ENCODE peak calls at places on chromosome 11, in five cellular contexts. X, J, G, Z and K are unnamed samples. For H4K20me1, the result is how much of the 10 kb centered on the place peaks cover.

GRCh38 chr11:65551572-65552398 is 6.4 kb downstream of the LTBP3 start:
- DNase-seq in X (peak), J (peak), G (peak), Z (peak), K (peak)

GRCh38 chr11:95556342-95557151 is 233.0 kb downstream of the FAM76B start:
- DNase-seq in X (no peak), J (peak), G (no peak), Z (no peak), K (no peak)

GRCh38 chr11:74380746-74381439 is 17.3 kb downstream of the PGM2L1 start:
- DNase-seq in X (no peak), J (peak), G (no peak), Z (no peak), K (peak)

GRCh38 chr11:60422609-60423008 is 6.8 kb upstream of the MS4A5 start:
- DNase-seq in X (no peak), J (no peak), G (no peak), Z (no peak), K (no peak)

GRCh38 chr11:82818399-82819043 is 81.7 kb downstream of the PRCP start:
- DNase-seq in X (no peak), J (peak), G (no peak), Z (no peak), K (no peak)

GRCh38 chr11:63845911-63846310 is 7.0 kb downstream of the MARK2 start:
- DNase-seq in X (no peak), J (peak), G (no peak), Z (no peak), K (no peak)

GRCh38 chr11:292211-293121 is 3.5 kb downstream of the PGGHG start:
- DNase-seq in X (no peak), J (no peak), G (no peak), Z (no peak), K (no peak)

GRCh38 chr11:65204646-65205601 is 23.2 kb downstream of the CAPN1 start:
- DNase-seq in X (peak), J (peak), G (peak), Z (no peak), K (peak)

GRCh38 chr11:124429599-124429998 is 4.9 kb upstream of the OR8B4 start:
- DNase-seq in X (no peak), J (no peak), G (no peak), Z (no peak), K (no peak)

GRCh38 chr11:40689823-40690222 is 769.6 kb downstream of the LRRC4C start:
- DNase-seq in X (no peak), J (no peak), G (no peak), Z (no peak), K (no peak)

GRCh38 chr11:12140186-12140938 is 30.0 kb downstream of the MICAL2 start:
- DNase-seq in X (no peak), J (no peak), G (no peak), Z (no peak), K (no peak)

GRCh38 chr11:108551653-108552462 is 41.7 kb downstream of the EXPH5 start:
- DNase-seq in X (no peak), J (no peak), G (no peak), Z (peak), K (no peak)

GRCh38 chr11:79018371-79018849 is 422.4 kb downstream of the TENM4 start:
- DNase-seq in X (no peak), J (peak), G (no peak), Z (no peak), K (peak)

GRCh38 chr11:115144014-115144413 is 360.2 kb downstream of the CADM1 start:
- DNase-seq in X (no peak), J (no peak), G (no peak), Z (no peak), K (no peak)

GRCh38 chr11:3382613-3383275 is 3.8 kb upstream of the ZNF195 start:
- DNase-seq in X (no peak), J (no peak), G (no peak), Z (no peak), K (no peak)

GRCh38 chr11:95093548-95093947 is 3.9 kb downstream of the ENDOD1 start:
- DNase-seq in X (no peak), J (no peak), G (no peak), Z (no peak), K (no peak)

GRCh38 chr11:2717561-2717960 is 17.8 kb upstream of the KCNQ1OT1 start:
- DNase-seq in X (no peak), J (no peak), G (no peak), Z (no peak), K (no peak)

GRCh38 chr11:75472081-75472732 is 39.2 kb upstream of the KLHL35 start:
- DNase-seq in X (no peak), J (no peak), G (no peak), Z (no peak), K (no peak)

GRCh38 chr11:102453286-102453797 is 777 bp upstream of the TMEM123 start:
- DNase-seq in X (peak), J (peak), G (no peak), Z (no peak), K (peak)

DNA sequence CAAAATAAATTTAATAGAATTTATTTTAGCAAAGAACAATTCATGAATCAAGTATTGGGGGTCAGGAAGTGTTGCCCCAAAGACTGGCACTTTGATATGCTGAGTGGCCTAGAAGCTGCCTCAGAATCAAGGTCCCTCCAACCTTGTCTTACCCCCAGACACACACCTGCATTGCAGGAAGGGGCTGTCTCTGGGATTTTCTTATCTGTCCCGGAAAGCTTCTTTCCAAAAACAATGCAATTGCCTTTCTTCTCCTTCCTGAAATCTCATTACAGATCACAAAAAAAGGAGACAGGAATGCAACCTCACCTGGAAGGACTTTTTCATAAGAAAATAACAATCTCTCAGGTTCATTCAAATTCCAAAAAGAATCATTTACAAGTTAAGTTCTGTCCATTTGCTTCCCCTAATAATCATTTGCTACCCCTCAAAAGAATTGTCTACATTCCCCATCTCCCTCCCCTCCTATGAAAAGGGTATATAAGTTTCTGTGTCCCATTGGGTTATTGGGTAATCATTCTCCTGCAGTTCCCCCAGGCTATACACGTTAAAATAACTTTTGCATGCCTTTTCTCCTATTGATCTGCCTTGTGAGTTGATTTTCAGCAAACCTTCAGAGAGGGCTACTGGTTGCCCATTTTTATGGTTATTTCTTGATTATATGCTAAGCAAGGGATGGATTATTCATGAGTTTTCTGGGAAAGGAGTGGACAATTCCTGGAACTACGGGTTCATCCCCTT is 21.3 kb downstream of the OR10A6 start:
- DNase-seq in X (no peak), J (no peak), G (no peak), Z (no peak), K (peak)
- H3K4me2 ChIP-seq in X (no peak), J (no peak), G (no peak), Z (no peak), K (no peak)

DNA sequence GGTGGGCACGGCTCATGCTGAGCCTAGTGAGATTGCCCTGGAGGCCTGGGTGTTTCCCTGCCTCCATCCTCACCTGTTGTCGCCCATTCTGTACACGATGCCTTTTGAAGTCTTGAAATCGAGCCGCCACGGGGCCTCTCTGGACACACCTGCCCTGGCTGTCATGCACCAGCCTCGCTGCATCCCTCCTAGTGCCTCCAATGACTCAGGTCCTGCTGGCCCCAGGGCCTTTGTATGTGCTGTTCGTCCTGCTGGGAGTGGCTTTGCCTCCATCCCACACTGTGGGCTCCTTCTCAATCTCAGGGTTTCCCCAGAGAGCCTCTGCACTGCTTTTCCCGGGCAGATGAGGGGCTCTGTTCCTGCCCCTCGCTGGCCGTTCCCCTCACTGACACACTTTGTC is 8.9 kb upstream of the MYEOV start:
- DNase-seq in X (no peak), J (no peak), G (no peak), Z (no peak), K (no peak)
- H2AFZ ChIP-seq in X (no peak), J (no peak), G (no peak), Z (no peak), K (no peak)

DNA sequence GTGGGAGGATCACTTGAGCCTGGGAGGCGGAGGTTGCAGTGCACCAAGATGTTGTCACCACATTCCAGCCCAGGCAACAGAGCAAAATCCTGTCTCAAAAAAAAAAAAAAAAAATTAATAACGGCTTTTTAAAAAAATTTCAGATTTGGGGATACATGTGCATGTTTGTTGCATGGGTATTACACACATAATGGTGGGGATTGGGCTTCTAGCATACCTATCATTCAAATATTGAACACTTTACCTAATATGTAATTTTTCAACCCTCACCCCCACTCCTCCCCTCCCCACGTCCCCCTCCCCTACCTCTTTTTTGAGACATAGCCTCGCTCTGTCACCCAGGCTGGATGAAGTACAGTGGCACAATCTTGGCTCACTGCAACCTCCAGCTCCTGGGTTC is 40.1 kb downstream of the ABTB2 start:
- DNase-seq in X (no peak), J (no peak), G (no peak), Z (no peak), K (no peak)
- H4K20me1 ChIP-seq in X (under half), J (under half), G (under half), Z (under half), K (under half)

GRCh38 chr11:69748637-69749036 is 26.5 kb downstream of the FGF4 start:
- DNase-seq in X (no peak), J (no peak), G (no peak), Z (no peak), K (no peak)

GRCh38 chr11:69746140-69746539 is 29.0 kb downstream of the FGF4 start:
- DNase-seq in X (no peak), J (no peak), G (no peak), Z (no peak), K (no peak)

GRCh38 chr11:69745201-69745600 is 29.9 kb downstream of the FGF4 start:
- DNase-seq in X (no peak), J (no peak), G (no peak), Z (no peak), K (no peak)

GRCh38 chr11:69746780-69747742 is 28.1 kb downstream of the FGF4 start:
- DNase-seq in X (no peak), J (peak), G (no peak), Z (no peak), K (no peak)

GRCh38 chr11:69744435-69744834 is 30.7 kb downstream of the FGF4 start:
- DNase-seq in X (peak), J (peak), G (no peak), Z (no peak), K (peak)
- H3K4me2 ChIP-seq in X (no peak), J (no peak), G (no peak), Z (peak), K (peak)

GRCh38 chr11:47991266-47991830 is 11.0 kb downstream of the PTPRJ start:
- DNase-seq in X (peak), J (peak), G (no peak), Z (no peak), K (peak)
- H2AFZ ChIP-seq in X (no peak), J (peak), G (no peak), Z (no peak), K (peak)

GRCh38 chr11:114079406-114080072 is 20.0 kb downstream of the ZBTB16 start:
- DNase-seq in X (no peak), J (no peak), G (no peak), Z (no peak), K (no peak)
- H4K20me1 ChIP-seq in X (under half), J (under half), G (under half), Z (under half), K (under half)

GRCh38 chr11:69771466-69771865 is 3.7 kb downstream of the FGF4 start:
- DNase-seq in X (no peak), J (no peak), G (no peak), Z (no peak), K (no peak)

GRCh38 chr11:69773626-69774353 is 1.4 kb downstream of the FGF4 start:
- DNase-seq in X (no peak), J (no peak), G (no peak), Z (no peak), K (no peak)

GRCh38 chr11:69772646-69773045 is 2.5 kb downstream of the FGF4 start:
- DNase-seq in X (no peak), J (no peak), G (no peak), Z (no peak), K (no peak)

GRCh38 chr11:69775163-69775755 is at the start of gene FGF4:
- DNase-seq in X (peak), J (no peak), G (no peak), Z (no peak), K (no peak)

DNA sequence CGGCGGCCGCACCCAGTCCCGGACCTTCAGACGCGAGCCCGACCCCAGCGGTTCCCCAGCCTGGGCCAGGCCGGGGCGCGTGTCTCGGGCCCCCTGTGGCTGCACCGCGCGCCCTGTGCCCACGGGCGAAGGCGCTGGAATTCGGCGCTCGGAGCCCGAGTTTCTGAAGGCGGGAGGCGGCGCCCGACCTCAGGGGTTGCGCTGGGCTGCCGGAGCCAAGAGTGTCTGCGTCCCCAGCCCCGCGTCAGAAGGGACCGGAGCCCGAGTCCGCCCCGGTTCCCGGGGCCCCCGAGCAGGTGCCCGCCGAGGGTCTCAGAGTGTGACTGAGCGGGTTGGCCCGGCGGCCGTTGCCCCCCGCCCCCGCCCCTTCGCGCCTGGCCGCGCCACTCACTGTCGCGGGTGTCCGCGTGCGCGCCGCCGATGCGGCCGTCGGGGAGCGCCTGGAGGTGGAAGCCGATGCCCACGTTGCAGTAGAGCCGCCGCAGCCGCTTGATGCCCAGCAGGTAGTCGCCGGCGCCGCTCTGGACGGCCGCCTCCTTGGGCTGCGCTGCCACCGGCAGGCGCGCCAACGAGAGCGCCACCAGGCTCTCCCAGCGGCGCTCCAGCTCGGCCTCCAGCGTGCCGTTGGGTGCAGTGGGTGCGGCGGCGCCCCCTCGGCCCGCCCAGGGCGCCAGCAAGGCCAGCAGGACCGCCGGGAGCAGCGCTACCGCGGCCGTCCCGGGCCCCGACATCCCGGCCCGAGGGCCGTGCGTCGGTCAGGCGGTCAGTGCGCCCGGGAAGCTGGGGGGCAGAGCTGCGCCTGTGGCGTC is 583 bp downstream of the FGF4 start:
- DNase-seq in X (no peak), J (no peak), G (no peak), Z (no peak), K (no peak)
- H3K4me2 ChIP-seq in X (peak), J (peak), G (no peak), Z (no peak), K (no peak)

GRCh38 chr11:35335226-35335625 is 84.1 kb downstream of the SLC1A2 start:
- DNase-seq in X (no peak), J (no peak), G (no peak), Z (no peak), K (no peak)

GRCh38 chr11:35337919-35338316 is 81.4 kb downstream of the SLC1A2 start:
- DNase-seq in X (no peak), J (no peak), G (no peak), Z (no peak), K (peak)

GRCh38 chr11:35340101-35340500 is 79.3 kb downstream of the SLC1A2 start:
- DNase-seq in X (no peak), J (no peak), G (no peak), Z (no peak), K (no peak)

GRCh38 chr11:35338928-35339327 is 80.4 kb downstream of the SLC1A2 start:
- DNase-seq in X (no peak), J (no peak), G (no peak), Z (no peak), K (no peak)

DNA sequence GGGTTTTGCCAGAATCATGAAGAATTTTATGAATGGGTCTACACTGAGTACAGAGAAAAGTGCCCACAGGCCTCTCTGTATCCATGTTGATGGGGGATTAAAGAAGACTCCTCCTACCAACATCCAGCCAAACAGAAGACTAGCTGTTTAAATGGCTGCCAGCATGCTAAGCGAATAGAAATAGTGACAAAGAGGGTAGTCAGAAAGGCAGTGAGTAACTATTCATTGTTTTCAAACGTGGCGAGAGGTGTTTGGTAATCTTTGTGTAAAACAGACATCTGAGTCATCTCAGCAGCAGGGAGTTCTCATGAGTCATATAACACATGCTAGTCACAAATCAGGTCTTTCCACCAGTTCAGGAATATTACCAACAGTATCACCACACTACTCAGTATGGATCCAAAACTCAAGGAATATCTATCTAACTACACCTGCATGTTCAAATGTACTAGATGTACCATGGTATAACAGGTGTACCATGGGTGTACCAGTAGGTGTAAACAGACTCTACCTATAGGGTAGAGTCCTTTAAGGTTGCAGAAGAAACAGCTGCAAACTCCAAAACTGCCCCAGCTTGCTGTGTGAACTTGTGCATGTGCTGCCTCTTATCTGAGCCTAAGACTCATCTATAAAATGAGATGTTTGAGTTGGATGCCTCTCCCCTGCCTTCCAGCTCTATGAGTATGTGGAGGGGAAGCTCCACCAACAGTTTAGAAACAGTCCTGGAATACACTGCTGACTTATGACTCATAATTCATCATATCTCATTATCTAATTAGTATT is 82.0 kb downstream of the SLC1A2 start:
- DNase-seq in X (no peak), J (peak), G (no peak), Z (peak), K (peak)
- H2AFZ ChIP-seq in X (no peak), J (no peak), G (no peak), Z (peak), K (peak)

GRCh38 chr11:123060265-123061000 is 1.5 kb downstream of the HSPA8 start:
- DNase-seq in X (no peak), J (no peak), G (peak), Z (no peak), K (no peak)
- H4K20me1 ChIP-seq in X (under half), J (half or more), G (half or more), Z (half or more), K (half or more)

GRCh38 chr11:34633990-34634725 is 13.3 kb downstream of the EHF start:
- DNase-seq in X (no peak), J (no peak), G (no peak), Z (no peak), K (peak)
- H3K4me2 ChIP-seq in X (no peak), J (peak), G (no peak), Z (peak), K (peak)